ENCODE peak calls at places on chromosomes 4 and X, in seven cellular contexts. U is mammary epithelial cell, N is choroid plexus epithelial cell, W is OCI-LY7, T is endothelial cell of umbilical vein, B is neural progenitor cell, Y is kidney. P is an unnamed sample.

GRCh38 chr4:169773889-169774288 is 16.1 kb upstream of the HPF1 start:
- DNase-seq in U (no peak), N (no peak), W (no peak), T (no peak), B (no peak), Y (no peak), P (no peak)

GRCh38 chrX:115362334-115363095 is 73.0 kb downstream of the LUZP4 start:
- DNase-seq in U (peak), N (peak), W (no peak), T (no peak), B (no peak), Y (no peak), P (peak)

GRCh38 chrX:136519069-136519468 is 12.9 kb upstream of the VGLL1 start:
- DNase-seq in U (no peak), N (no peak), W (no peak), T (no peak), B (no peak), Y (no peak), P (no peak)

GRCh38 chrX:20361081-20361889 is 94.6 kb upstream of the RPS6KA3 start:
- DNase-seq in U (no peak), N (peak), W (no peak), T (no peak), B (peak), Y (no peak), P (peak)

GRCh38 chrX:19904778-19905367 is 17.5 kb upstream of the SH3KBP1 start:
- DNase-seq in U (peak), N (peak), W (peak), T (peak), B (peak), Y (no peak), P (peak)

GRCh38 chrX:41317487-41318208 is 16.3 kb upstream of the DDX3X start:
- DNase-seq in U (no peak), N (peak), W (no peak), T (no peak), B (no peak), Y (no peak), P (peak)

GRCh38 chr4:172707622-172708021 is 461.0 kb upstream of the GALNT7 start:
- DNase-seq in U (no peak), N (no peak), W (no peak), T (no peak), B (no peak), Y (no peak), P (no peak)

GRCh38 chr4:100391086-100391485 is 126.7 kb downstream of the EMCN start:
- DNase-seq in U (no peak), N (no peak), W (no peak), T (no peak), B (no peak), Y (no peak), P (peak)

GRCh38 chrX:25072247-25072646 is 56.5 kb upstream of the ARX start:
- DNase-seq in U (no peak), N (no peak), W (no peak), T (no peak), B (no peak), Y (no peak), P (no peak)

GRCh38 chrX:138287200-138287865 is 424.2 kb downstream of the FGF13 start:
- DNase-seq in U (no peak), N (no peak), W (no peak), T (no peak), B (no peak), Y (no peak), P (no peak)

GRCh38 chr4:152045781-152046571 is 285.2 kb upstream of the GATB start:
- DNase-seq in U (no peak), N (no peak), W (no peak), T (peak), B (peak), Y (peak), P (no peak)

GRCh38 chrX:102934624-102935023 is 2.4 kb upstream of the RAB40AL start:
- DNase-seq in U (peak), N (peak), W (peak), T (peak), B (peak), Y (no peak), P (peak)

GRCh38 chrX:102067966-102068723 is 57.3 kb upstream of the TCEAL2 start:
- DNase-seq in U (peak), N (peak), W (peak), T (peak), B (peak), Y (no peak), P (peak)

GRCh38 chr4:166432842-166433241 is 559.8 kb downstream of the TLL1 start:
- DNase-seq in U (peak), N (no peak), W (no peak), T (no peak), B (no peak), Y (no peak), P (peak)

GRCh38 chr4:40316333-40316781 is 18.8 kb upstream of the CHRNA9 start:
- DNase-seq in U (peak), N (peak), W (peak), T (peak), B (no peak), Y (no peak), P (peak)

GRCh38 chrX:35046646-35047231 is 104.1 kb downstream of the FAM47B start:
- DNase-seq in U (no peak), N (no peak), W (no peak), T (peak), B (no peak), Y (no peak), P (no peak)

GRCh38 chr4:17188035-17188967 is 289.9 kb upstream of the LDB2 start:
- DNase-seq in U (no peak), N (no peak), W (no peak), T (no peak), B (peak), Y (no peak), P (peak)

GRCh38 chr4:179843370-179843769 is 2399.8 kb upstream of the TENM3 start:
- DNase-seq in U (no peak), N (no peak), W (no peak), T (no peak), B (peak), Y (no peak), P (no peak)

GRCh38 chr4:142405021-142405991 is 440.8 kb downstream of the INPP4B start:
- DNase-seq in U (peak), N (peak), W (no peak), T (peak), B (peak), Y (peak), P (peak)

GRCh38 chrX:149284616-149285015 is 220.5 kb downstream of the IDS start:
- DNase-seq in U (no peak), N (peak), W (no peak), T (no peak), B (no peak), Y (no peak), P (no peak)

GRCh38 chr4:158168606-158169005 is 4.2 kb downstream of the GASK1B start:
- DNase-seq in U (peak), N (no peak), W (no peak), T (peak), B (no peak), Y (no peak), P (no peak)
- H3K4me3 ChIP-seq in U (peak), N (peak), W (no peak), T (peak), B (no peak), Y (peak), P (peak)

GRCh38 chr4:3418029-3418762 is 23.6 kb upstream of the HGFAC start:
- DNase-seq in U (no peak), N (no peak), W (no peak), T (no peak), B (no peak), Y (peak), P (no peak)
- TF ChIP-seq CTCF in U (peak), N (peak), W (peak), T (peak), B (peak), Y (no peak), P (no peak)

DNA sequence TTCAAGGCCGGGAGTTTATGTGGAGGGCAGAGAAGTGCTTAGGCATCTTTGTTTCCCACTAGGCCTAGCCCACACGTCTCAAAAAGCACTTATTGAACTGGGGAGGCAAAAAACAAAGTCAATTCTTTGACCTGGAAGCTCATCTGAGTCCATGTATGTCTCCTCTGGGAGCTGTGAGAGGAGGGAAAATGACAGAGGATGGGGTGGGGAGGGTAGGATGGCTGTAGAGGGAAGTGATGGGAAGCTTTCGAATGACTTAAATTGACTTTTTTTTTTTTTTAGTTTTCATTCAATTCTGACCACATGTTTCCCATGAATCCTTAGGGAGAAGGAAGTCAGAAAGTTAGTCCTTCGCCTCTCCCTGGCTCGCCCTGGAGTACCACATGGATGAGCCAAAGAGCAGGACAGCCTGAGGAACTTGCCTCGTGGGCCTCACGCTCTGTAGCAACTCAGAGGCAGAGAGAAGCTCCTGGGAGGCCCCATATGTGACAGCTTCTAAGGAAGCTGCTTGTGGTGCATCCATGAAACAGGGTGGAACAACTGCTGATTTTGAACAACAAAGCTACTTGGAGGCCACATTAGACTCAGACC is 45.0 kb downstream of the NHSL2 start:
- DNase-seq in U (no peak), N (no peak), W (no peak), T (no peak), B (no peak), Y (no peak), P (no peak)
- H3K4me3 ChIP-seq in U (no peak), N (no peak), W (no peak), T (no peak), B (no peak), Y (no peak), P (no peak)

DNA sequence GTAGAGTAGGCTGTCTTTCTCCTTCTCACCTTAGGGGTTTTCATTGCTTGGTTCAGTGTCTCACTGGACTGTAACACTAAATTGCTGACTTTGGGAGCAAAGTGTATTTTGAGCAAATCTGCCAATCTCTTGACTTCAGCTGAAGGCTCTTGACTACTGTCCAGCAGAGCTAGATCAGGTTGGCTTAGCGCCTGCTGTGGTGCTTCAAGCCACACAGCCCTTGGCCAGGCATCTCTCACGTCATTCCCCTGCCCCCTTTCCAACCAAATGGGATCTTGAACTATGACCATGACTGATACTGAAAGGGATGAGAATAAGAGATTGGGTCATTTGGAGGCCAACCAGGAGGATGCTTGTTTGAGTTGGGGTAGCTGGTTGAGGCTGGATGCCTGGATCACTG is 4.8 kb downstream of the SLC16A2 start:
- DNase-seq in U (no peak), N (no peak), W (no peak), T (no peak), B (no peak), Y (no peak), P (no peak)
- TF ChIP-seq CTCF in U (no peak), N (no peak), W (no peak), T (no peak), B (no peak), Y (no peak), P (no peak)

GRCh38 chr4:61400446-61400845 is 200.3 kb downstream of the ADGRL3 start:
- DNase-seq in U (no peak), N (no peak), W (no peak), T (no peak), B (no peak), Y (no peak), P (no peak)
- H3K4me3 ChIP-seq in U (no peak), N (no peak), W (no peak), T (no peak), B (no peak), Y (no peak), P (no peak)

DNA sequence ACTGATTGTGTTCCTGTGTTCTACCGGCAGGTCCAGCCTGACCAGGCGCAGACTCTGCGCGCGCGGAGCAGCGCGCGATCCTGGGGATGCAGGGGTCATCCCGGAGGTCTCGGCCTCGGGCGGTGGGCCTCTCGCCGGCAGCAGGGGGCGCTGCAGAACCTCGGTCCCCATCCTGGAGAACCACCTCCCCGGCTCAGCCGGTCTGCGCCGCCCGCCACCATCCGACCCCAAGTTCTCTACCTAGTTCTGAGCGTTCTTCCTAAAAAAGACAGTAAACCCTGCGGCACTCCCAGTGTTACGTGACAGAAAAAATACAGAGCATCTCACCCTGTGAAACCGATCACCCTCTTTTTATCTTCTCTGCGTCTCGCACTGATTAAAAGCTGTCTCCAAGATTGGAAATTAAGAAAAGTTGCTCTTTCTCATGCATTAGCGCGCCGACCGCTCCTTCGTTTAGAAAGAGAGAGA is 1.6 kb downstream of the TRPC3 start:
- DNase-seq in U (peak), N (peak), W (peak), T (peak), B (peak), Y (peak), P (peak)
- TF ChIP-seq CTCF in U (peak), N (peak), W (peak), T (peak), B (peak), Y (peak), P (peak)

GRCh38 chr4:159049780-159050375 is 53.0 kb upstream of the RAPGEF2 start:
- DNase-seq in U (no peak), N (no peak), W (no peak), T (no peak), B (no peak), Y (no peak), P (no peak)

GRCh38 chr4:159048166-159048886 is 54.6 kb upstream of the RAPGEF2 start:
- DNase-seq in U (peak), N (peak), W (no peak), T (peak), B (peak), Y (peak), P (peak)

GRCh38 chr4:159055851-159056250 is 47.0 kb upstream of the RAPGEF2 start:
- DNase-seq in U (no peak), N (no peak), W (no peak), T (no peak), B (no peak), Y (no peak), P (no peak)

GRCh38 chr4:159051245-159052071 is 51.4 kb upstream of the RAPGEF2 start:
- DNase-seq in U (no peak), N (peak), W (no peak), T (no peak), B (no peak), Y (no peak), P (no peak)

DNA sequence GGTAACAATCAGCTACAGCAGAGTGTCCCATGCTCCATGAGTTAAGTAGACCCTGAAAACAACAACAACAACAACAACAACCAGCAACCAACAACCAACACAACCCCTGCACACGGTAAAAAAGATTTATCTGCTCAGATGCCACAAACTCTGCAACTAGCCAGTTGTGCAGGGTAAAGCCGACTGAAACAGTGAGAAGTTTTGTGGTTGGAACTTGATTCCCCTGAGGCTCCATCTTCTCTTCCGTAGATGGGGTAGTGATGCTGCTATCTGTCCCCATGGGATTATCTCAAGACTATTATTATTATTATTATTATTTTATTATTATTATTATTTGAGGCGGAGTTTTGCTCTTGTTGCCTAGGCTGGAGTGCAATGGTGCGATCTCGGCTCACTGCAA is 50.6 kb upstream of the RAPGEF2 start:
- DNase-seq in U (no peak), N (no peak), W (no peak), T (no peak), B (no peak), Y (no peak), P (no peak)
- H3K4me3 ChIP-seq in U (no peak), N (no peak), W (no peak), T (no peak), B (no peak), Y (no peak), P (no peak)

DNA sequence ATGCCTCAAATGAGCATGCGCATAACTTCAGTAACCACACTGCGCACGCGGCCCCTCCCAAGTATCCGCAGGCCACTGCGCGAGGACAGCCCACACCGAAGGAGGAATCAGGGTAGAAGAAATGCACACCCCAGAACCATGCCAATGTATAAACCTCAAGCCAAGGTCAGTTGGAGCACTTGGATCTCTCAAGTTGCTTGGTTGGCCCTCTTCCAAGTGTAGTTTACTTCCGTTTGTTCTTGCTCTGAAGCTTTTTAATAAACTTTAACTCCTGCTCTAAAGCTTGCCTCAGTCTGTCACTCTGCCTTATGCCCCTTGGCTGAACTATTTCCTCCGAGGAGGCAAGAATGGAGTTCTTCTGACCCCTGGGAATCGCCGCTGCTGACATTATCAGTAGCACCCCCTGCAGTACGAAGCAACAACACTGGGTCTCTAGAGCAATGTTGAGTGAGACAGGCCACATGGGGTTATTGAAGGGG is 22.0 kb upstream of the SPINK2 start:
- DNase-seq in U (no peak), N (peak), W (no peak), T (no peak), B (no peak), Y (no peak), P (no peak)
- TF ChIP-seq CTCF in U (no peak), N (peak), W (no peak), T (no peak), B (no peak), Y (no peak), P (no peak)

DNA sequence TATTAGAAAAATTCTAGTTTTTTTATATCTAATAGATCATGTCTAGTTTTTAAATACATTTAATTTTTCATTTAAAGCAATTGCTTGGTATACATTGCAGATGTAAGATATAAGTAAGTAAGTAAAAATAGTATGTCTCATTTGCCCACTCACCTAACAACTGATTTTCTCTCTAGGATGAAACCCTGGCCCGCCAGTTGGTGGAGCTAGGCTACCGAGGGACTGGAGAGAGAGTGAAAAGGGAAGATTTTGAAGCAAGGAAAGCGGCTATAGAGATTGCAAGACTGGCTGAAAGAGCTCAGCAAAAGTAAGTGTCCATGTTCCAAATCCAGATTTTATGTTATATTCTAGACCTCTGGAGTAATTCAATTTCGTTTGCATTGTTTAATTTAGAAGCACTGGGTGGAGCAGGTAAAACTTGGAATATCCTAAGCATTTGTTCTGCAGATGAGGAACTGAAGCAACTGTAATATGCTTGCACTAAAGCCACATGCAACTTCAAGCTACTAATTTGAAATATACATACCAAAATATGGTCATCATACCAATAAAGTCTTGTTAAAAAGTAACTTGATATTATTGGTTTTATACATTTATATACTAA is 27.1 kb downstream of the CFAP299 start:
- DNase-seq in U (peak), N (peak), W (peak), T (peak), B (peak), Y (no peak), P (peak)
- H3K4me3 ChIP-seq in U (no peak), N (no peak), W (peak), T (no peak), B (no peak), Y (no peak), P (no peak)

P was measured in fibroblast of the aortic adventitia.